ENCODE peak calls at places on chromosomes 1 and 21, in five cellular contexts. A, H, K, M and O are unnamed samples.

GRCh38 chr1:66788231-66788939 is 12.7 kb downstream of the INSL5 start:
- DNase-seq in H (peak), K (no peak), M (no peak), A (peak), O (no peak)

GRCh38 chr1:1308756-1309524 is 543 bp downstream of the PUSL1 start:
- DNase-seq in M (peak), H (no peak), A (peak), K (peak), O (no peak)

GRCh38 chr1:10192263-10192662 is 18.1 kb upstream of the KIF1B start:
- DNase-seq in H (no peak), A (no peak), M (no peak), K (no peak), O (no peak)

GRCh38 chr1:84060781-84061180 is 61.8 kb upstream of the TTLL7 start:
- DNase-seq in H (no peak), A (no peak), K (no peak), M (no peak), O (no peak)

GRCh38 chr1:235074335-235075120 is 54.1 kb downstream of the TOMM20 start:
- DNase-seq in M (peak), H (peak), A (peak), K (no peak), O (no peak)

GRCh38 chr1:223670458-223671159 is 5.1 kb upstream of the CAPN8 start:
- DNase-seq in A (peak), H (peak), M (peak), K (peak), O (peak)

GRCh38 chr1:200526709-200527612 is 93.6 kb downstream of the KIF14 start:
- DNase-seq in A (no peak), M (no peak), K (no peak), H (no peak), O (no peak)

GRCh38 chr1:172775598-172776570 is 117.0 kb downstream of the FASLG start:
- DNase-seq in A (no peak), M (no peak), H (peak), K (no peak), O (no peak)

GRCh38 chr1:228725178-228725577 is 10.1 kb upstream of the RHOU start:
- DNase-seq in A (no peak), M (no peak), H (no peak), K (no peak), O (no peak)

GRCh38 chr1:231803353-231803752 is 176.8 kb downstream of the DISC1 start:
- DNase-seq in A (no peak), M (no peak), K (no peak), H (no peak), O (no peak)

GRCh38 chr1:170494369-170494768 is 37.6 kb upstream of the GORAB start:
- DNase-seq in M (no peak), A (no peak), H (no peak), K (no peak), O (no peak)

GRCh38 chr1:63411081-63411480 is 43.7 kb downstream of the ALG6 start:
- DNase-seq in K (no peak), M (no peak), H (no peak), A (no peak), O (no peak)

GRCh38 chr1:100736324-100736723 is 16.8 kb downstream of the VCAM1 start:
- DNase-seq in A (no peak), K (no peak), M (no peak), H (no peak), O (peak)

GRCh38 chr1:24984800-24985552 is 54.9 kb upstream of the RUNX3 start:
- DNase-seq in K (no peak), H (no peak), M (no peak), A (no peak), O (no peak)

GRCh38 chr1:154749078-154749760 is 120.9 kb downstream of the KCNN3 start:
- DNase-seq in A (no peak), M (no peak), K (no peak), H (peak), O (no peak)

GRCh38 chr1:154751690-154752089 is 118.4 kb downstream of the KCNN3 start:
- DNase-seq in A (no peak), M (no peak), K (no peak), H (no peak), O (no peak)

GRCh38 chr1:154753426-154753825 is 116.7 kb downstream of the KCNN3 start:
- DNase-seq in A (no peak), M (no peak), H (no peak), K (no peak), O (no peak)

GRCh38 chr1:154750681-154751665 is 119.1 kb downstream of the KCNN3 start:
- DNase-seq in M (no peak), H (no peak), K (peak), A (no peak), O (no peak)

GRCh38 chr1:154752273-154753030 is 117.6 kb downstream of the KCNN3 start:
- DNase-seq in H (no peak), A (no peak), M (no peak), K (no peak), O (no peak)
- TF ChIP-seq CTCF in H (no peak), A (no peak), M (no peak), K (no peak), O (peak)

GRCh38 chr1:55478742-55479141 is 263.6 kb upstream of the USP24 start:
- DNase-seq in A (no peak), K (no peak), H (peak), M (peak), O (peak)
- TF ChIP-seq CTCF in A (peak), K (peak), H (peak), M (peak), O (peak)

GRCh38 chr1:110962892-110963665 is 643 bp downstream of the LRIF1 start:
- DNase-seq in M (peak), H (peak), K (peak), A (peak), O (peak)

GRCh38 chr1:110961902-110962301 is 1.8 kb downstream of the LRIF1 start:
- DNase-seq in K (no peak), M (no peak), H (no peak), A (no peak), O (no peak)

GRCh38 chr1:110964400-110964903 is 730 bp upstream of the LRIF1 start:
- DNase-seq in H (no peak), K (no peak), M (no peak), A (no peak), O (no peak)

GRCh38 chr1:110960777-110961420 is 2.8 kb downstream of the LRIF1 start:
- DNase-seq in H (no peak), A (no peak), K (no peak), M (no peak), O (no peak)

DNA sequence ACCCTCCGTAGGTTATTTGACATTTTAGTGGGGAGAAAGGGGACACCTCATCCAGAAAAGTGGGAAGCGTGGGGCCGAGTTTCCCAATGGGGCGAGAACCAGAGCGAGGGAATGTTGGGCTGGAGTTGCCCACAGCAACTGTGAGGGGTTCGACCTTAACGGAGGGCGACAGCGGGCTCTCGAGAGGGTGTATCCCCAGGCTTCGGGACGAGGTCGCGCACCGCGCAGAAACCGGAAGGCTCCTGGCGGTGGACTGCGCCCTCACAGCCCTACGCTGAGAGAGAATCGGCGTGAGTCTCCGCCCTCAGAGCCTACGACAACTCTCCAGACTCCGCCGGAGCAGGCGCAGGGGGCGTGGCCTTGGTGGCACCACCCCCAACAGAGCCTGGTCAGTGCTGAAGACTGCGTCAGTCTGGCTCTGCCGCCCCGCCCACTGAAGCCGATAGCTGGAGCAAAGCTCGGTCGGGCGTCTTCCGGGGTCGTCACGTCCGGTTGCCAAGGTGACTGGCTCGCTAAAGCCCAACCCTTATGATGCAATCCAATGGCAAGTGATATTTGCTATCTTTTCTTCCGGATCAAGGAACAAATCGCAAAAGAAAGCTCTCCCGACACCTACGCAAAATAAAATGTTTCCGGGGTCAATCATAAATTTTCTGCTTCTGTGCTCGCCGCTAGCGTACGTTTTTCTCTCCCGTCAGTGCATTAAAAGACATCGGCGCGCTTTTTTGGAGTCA is at the start of gene LRIF1:
- DNase-seq in M (peak), A (peak), K (peak), H (peak), O (peak)
- TF ChIP-seq CTCF in M (peak), A (peak), K (peak), H (peak), O (no peak)

GRCh38 chr1:44609768-44610526 is 64.3 kb downstream of the TMEM53 start:
- DNase-seq in A (no peak), H (no peak), M (no peak), K (peak), O (no peak)

GRCh38 chr1:44611419-44611818 is 62.9 kb downstream of the TMEM53 start:
- DNase-seq in K (no peak), H (no peak), M (no peak), A (no peak), O (no peak)

GRCh38 chr1:44608141-44608540 is 66.1 kb downstream of the TMEM53 start:
- DNase-seq in H (peak), K (no peak), A (no peak), M (no peak), O (no peak)

GRCh38 chr1:44610527-44611148 is 63.6 kb downstream of the TMEM53 start:
- DNase-seq in K (no peak), M (peak), H (no peak), A (no peak), O (no peak)

DNA sequence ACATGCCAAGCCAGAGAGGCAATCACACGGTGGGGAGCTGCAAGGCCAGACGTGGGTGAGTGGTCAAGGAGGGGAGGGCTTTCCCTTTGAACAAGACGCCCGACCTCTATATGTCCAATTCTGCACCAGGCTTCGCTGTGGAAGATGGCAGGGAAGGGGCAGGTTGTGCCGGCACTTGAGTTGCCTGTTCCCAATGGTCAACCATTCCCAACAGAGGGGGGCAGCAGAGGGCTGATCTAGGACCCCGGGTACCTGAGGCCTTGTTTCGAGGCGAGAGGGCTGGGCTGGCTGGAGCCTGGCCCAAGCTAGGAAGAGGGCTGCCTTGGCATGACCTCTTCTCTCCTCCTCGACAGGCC is 64.9 kb downstream of the TMEM53 start:
- DNase-seq in K (peak), A (peak), M (peak), H (peak), O (no peak)
- TF ChIP-seq CTCF in K (peak), A (peak), M (peak), H (peak), O (peak)

DNA sequence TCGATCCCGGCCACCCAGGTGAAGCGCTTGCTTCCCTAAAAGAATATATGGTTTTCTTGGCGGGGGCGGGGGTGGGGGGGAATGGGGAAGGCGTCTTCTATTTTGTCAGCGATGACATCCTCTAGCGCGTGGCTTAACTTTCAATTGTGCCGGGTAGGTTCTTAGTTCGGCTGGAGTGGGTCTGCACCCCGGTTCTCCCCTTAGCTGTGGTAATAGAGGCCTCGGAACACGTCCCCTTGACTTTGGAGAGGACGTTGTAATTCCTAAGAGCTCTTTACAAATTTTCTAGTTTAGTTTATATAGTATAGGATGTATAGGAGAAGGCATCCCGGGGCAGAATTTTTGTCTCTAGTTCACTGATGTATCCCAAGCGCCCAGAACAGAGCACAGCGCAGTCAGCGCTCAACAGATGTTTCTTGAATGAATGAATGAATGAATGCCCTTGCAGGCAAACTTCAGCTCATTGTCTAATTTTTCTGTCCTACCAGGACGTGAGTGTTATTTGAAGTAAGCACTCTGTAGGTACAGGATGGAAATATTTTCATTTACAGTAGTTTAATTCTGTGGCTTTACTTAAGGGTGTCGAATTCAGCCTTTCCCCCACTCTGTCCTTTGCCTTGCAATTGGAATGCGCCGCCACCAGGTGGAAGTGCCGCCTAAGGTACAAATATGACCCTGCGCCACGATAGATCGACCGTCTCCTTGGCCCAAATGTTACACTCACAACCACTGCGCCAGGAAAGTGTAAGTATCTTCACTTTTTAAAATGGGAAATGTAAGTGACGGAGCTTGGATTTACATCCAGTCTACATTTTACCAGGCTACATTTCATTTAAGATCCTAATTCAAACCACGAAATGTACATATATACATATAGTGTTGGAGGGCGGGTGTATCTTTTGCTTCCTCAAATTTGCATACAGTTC is 794 bp upstream of the MRPL39 start:
- DNase-seq in M (peak), K (peak), H (peak), A (peak), O (peak)
- TF ChIP-seq CTCF in M (peak), K (peak), H (peak), A (peak), O (peak)

GRCh38 chr1:23798662-23799142 is 1.9 kb downstream of the GALE start:
- DNase-seq in K (no peak), H (no peak), A (no peak), M (no peak), O (no peak)
- TF ChIP-seq CTCF in K (peak), H (no peak), A (no peak), M (peak), O (no peak)